ENCODE peak calls at places on chromosome 13, in nine cellular contexts. M is ELR; N is islet precursor cell; V is activated CD4-positive, alpha-beta T cell treated with anti-CD3 and anti-CD28 coated beads, Interleukin-2, amount 50 U/mL, for 48 hours; E is astrocyte of the hippocampus; C is nephron progenitor cell; J is stomach; Z is stimulated activated CD4-positive, alpha-beta T cell treated with anti-CD3 and anti-CD28 coated beads, Interleukin-1b, Interleukin-23, amount 100 ng/mL, for 24 hours; Y is NCI-H1105. F is an unnamed sample.

GRCh38 chr13:55244991-55245644 is 1895.6 kb upstream of the PRR20A start:
- DNase-seq in M (no peak), N (peak), V (no peak), E (peak), C (peak), J (no peak), Z (no peak), Y (no peak), F (peak)

GRCh38 chr13:103803349-103803748 is 737.1 kb upstream of the SLC10A2 start:
- DNase-seq in M (no peak), N (no peak), V (no peak), E (no peak), C (no peak), J (no peak), Z (no peak), Y (no peak), F (no peak)

GRCh38 chr13:60397693-60398437 is 845 bp downstream of the TDRD3 start:
- DNase-seq in M (peak), N (peak), V (peak), E (peak), C (peak), J (peak), Z (no peak), Y (peak), F (peak)

GRCh38 chr13:85755123-85755522 is 44.1 kb downstream of the SLITRK6 start:
- DNase-seq in M (no peak), N (no peak), V (no peak), E (no peak), C (no peak), J (no peak), Z (no peak), Y (no peak), F (no peak)

GRCh38 chr13:44058586-44059238 is 179.0 kb downstream of the LACC1 start:
- DNase-seq in M (no peak), N (no peak), V (no peak), E (no peak), C (no peak), J (no peak), Z (no peak), Y (no peak), F (peak)

GRCh38 chr13:29855784-29856183 is 5.4 kb upstream of the UBL3 start:
- DNase-seq in M (no peak), N (peak), V (no peak), E (no peak), C (no peak), J (no peak), Z (no peak), Y (no peak), F (no peak)

GRCh38 chr13:94419304-94419943 is 60.1 kb downstream of the DCT start:
- DNase-seq in M (peak), N (no peak), V (peak), E (peak), C (no peak), J (no peak), Z (no peak), Y (no peak), F (no peak)

GRCh38 chr13:21511841-21512240 is 52.7 kb upstream of the ZDHHC20 start:
- DNase-seq in M (no peak), N (no peak), V (no peak), E (peak), C (no peak), J (no peak), Z (no peak), Y (no peak), F (no peak)

GRCh38 chr13:32179708-32180107 is 135.5 kb downstream of the ZAR1L start:
- DNase-seq in M (no peak), N (no peak), V (no peak), E (no peak), C (no peak), J (no peak), Z (no peak), Y (no peak), F (no peak)

GRCh38 chr13:50230365-50230978 is 215.2 kb downstream of the KCNRG start:
- DNase-seq in M (no peak), N (no peak), V (no peak), E (no peak), C (no peak), J (no peak), Z (no peak), Y (no peak), F (no peak)

GRCh38 chr13:66922444-66922843 is 307.7 kb downstream of the PCDH9 start:
- DNase-seq in M (no peak), N (no peak), V (no peak), E (peak), C (no peak), J (no peak), Z (no peak), Y (no peak), F (no peak)

GRCh38 chr13:98372886-98373285 is 195.8 kb upstream of the RNF113B start:
- DNase-seq in M (no peak), N (peak), V (no peak), E (no peak), C (peak), J (no peak), Z (no peak), Y (no peak), F (no peak)

GRCh38 chr13:111122056-111122455 is 6.9 kb downstream of the ARHGEF7 start:
- DNase-seq in M (no peak), N (no peak), V (no peak), E (no peak), C (peak), J (no peak), Z (no peak), Y (peak), F (no peak)

GRCh38 chr13:59247166-59247565 is 916.6 kb downstream of the DIAPH3 start:
- DNase-seq in M (no peak), N (peak), V (no peak), E (no peak), C (no peak), J (peak), Z (no peak), Y (peak), F (peak)

GRCh38 chr13:76758738-76759137 is 127.5 kb downstream of the KCTD12 start:
- DNase-seq in M (peak), N (no peak), V (no peak), E (no peak), C (no peak), J (no peak), Z (no peak), Y (no peak), F (no peak)

GRCh38 chr13:32170841-32171240 is 139.3 kb downstream of the FRY start:
- DNase-seq in M (no peak), N (no peak), V (no peak), E (no peak), C (no peak), J (no peak), Z (no peak), Y (no peak), F (no peak)

GRCh38 chr13:44267966-44268365 is 105.7 kb upstream of the SERP2 start:
- DNase-seq in M (peak), N (no peak), V (no peak), E (peak), C (no peak), J (no peak), Z (no peak), Y (no peak), F (no peak)